ENCODE peak calls at places on chromosomes 12 and 14, in four cellular contexts. W, N, A and O are unnamed samples. For H3K36me3, the result is how much of the 10 kb centered on the place peaks cover.

GRCh38 chr12:103244596-103244995 is 251.2 kb downstream of the C12orf42 start:
- DNase-seq in N (no peak), W (no peak), A (no peak), O (no peak)

GRCh38 chr12:69639400-69640016 is 28.8 kb upstream of the LRRC10 start:
- DNase-seq in A (peak), N (peak), W (peak), O (peak)

GRCh38 chr14:100440207-100440631 is 117.1 kb downstream of the SLC25A47 start:
- DNase-seq in N (peak), A (peak), W (peak), O (peak)

GRCh38 chr14:29810657-29811056 is 117.0 kb downstream of the PRKD1 start:
- DNase-seq in A (no peak), N (peak), W (peak), O (no peak)

GRCh38 chr12:104793280-104793679 is 164.8 kb downstream of the SLC41A2 start:
- DNase-seq in A (no peak), N (peak), W (no peak), O (peak)

GRCh38 chr12:26740348-26740747 is 92.6 kb downstream of the ITPR2 start:
- DNase-seq in A (no peak), N (no peak), W (no peak), O (no peak)

GRCh38 chr14:75877292-75877691 is 104.5 kb downstream of the TGFB3 start:
- DNase-seq in N (peak), A (no peak), W (no peak), O (peak)

GRCh38 chr12:109775172-109775881 is 57.9 kb downstream of the TRPV4 start:
- DNase-seq in A (peak), W (peak), N (peak), O (peak)

GRCh38 chr14:59356298-59356697 is 108.9 kb downstream of the GPR135 start:
- DNase-seq in N (no peak), A (no peak), W (no peak), O (no peak)

GRCh38 chr14:96268426-96269358 is 12.7 kb downstream of the BDKRB1 start:
- DNase-seq in W (peak), A (no peak), N (peak), O (peak)

GRCh38 chr14:58078471-58078870 is 73.5 kb downstream of the ARMH4 start:
- DNase-seq in W (no peak), A (no peak), N (peak), O (no peak)

GRCh38 chr12:84756961-84757360 is 155.6 kb downstream of the SLC6A15 start:
- DNase-seq in A (no peak), N (peak), W (no peak), O (peak)

GRCh38 chr14:61252354-61253063 is 28.6 kb downstream of the TMEM30B start:
- DNase-seq in N (peak), A (peak), W (peak), O (peak)

GRCh38 chr12:51922762-51923505 is 15.6 kb downstream of the ACVRL1 start:
- DNase-seq in A (no peak), W (peak), N (peak), O (peak)

GRCh38 chr12:52037248-52037861 is 13.9 kb upstream of the NR4A1 start:
- DNase-seq in W (no peak), A (no peak), N (peak), O (peak)

GRCh38 chr12:98262886-98263285 is 252.5 kb upstream of the TMPO start:
- DNase-seq in A (peak), W (no peak), N (no peak), O (no peak)

GRCh38 chr14:23727566-23728335 is 91.6 kb downstream of the DHRS2 start:
- DNase-seq in A (no peak), W (peak), N (peak), O (peak)

GRCh38 chr14:100307215-100308111 is 1.2 kb upstream of the SLC25A29 start:
- DNase-seq in N (peak), A (no peak), W (peak), O (peak)

GRCh38 chr14:84544486-84544885 is 985.5 kb upstream of the FLRT2 start:
- DNase-seq in N (no peak), W (no peak), A (no peak), O (no peak)

GRCh38 chr14:77181603-77182437 is at the start of gene TMEM63C:
- DNase-seq in A (peak), N (peak), W (peak), O (no peak)

GRCh38 chr12:6294533-6295186 is 15.8 kb upstream of the PLEKHG6 start:
- DNase-seq in W (peak), N (peak), A (no peak), O (peak)

GRCh38 chr12:92570056-92570753 is 132.6 kb upstream of the PLEKHG7 start:
- DNase-seq in N (peak), A (peak), W (peak), O (no peak)

GRCh38 chr12:22477166-22477893 is 67.0 kb downstream of the C2CD5 start:
- DNase-seq in N (peak), A (no peak), W (no peak), O (no peak)

GRCh38 chr14:77123381-77124344 is 17.9 kb downstream of the ZDHHC22 start:
- DNase-seq in W (peak), A (no peak), N (no peak), O (peak)

GRCh38 chr12:96427269-96427729 is 27.1 kb upstream of the CDK17 start:
- DNase-seq in W (no peak), A (peak), N (peak), O (peak)

GRCh38 chr14:96274122-96274910 is 18.3 kb downstream of the BDKRB1 start:
- DNase-seq in N (peak), A (no peak), W (no peak), O (no peak)

GRCh38 chr14:63362305-63362914 is 43.7 kb upstream of the GPHB5 start:
- DNase-seq in W (no peak), A (peak), N (no peak), O (no peak)

GRCh38 chr12:122356192-122356635 is 66.3 kb downstream of the CLIP1 start:
- DNase-seq in W (no peak), A (peak), N (peak), O (peak)

GRCh38 chr14:33249361-33249760 is 310.7 kb downstream of the NPAS3 start:
- DNase-seq in N (no peak), A (peak), W (no peak), O (no peak)

GRCh38 chr14:71726639-71727085 is 205.6 kb upstream of the RGS6 start:
- DNase-seq in N (peak), A (no peak), W (peak), O (peak)
- H3K36me3 ChIP-seq in N (under half), A (under half), W (under half), O (half or more)

GRCh38 chr12:124525927-124526692 is 41.3 kb downstream of the NCOR2 start:
- DNase-seq in W (no peak), A (no peak), N (no peak), O (no peak)
- H3K36me3 ChIP-seq in W (under half), A (under half), N (under half), O (under half)

GRCh38 chr14:104770072-104770579 is 17.2 kb downstream of the SIVA1 start:
- DNase-seq in N (no peak), A (no peak), W (no peak), O (peak)

GRCh38 chr14:104769324-104770071 is 16.6 kb downstream of the SIVA1 start:
- DNase-seq in N (no peak), W (no peak), A (no peak), O (peak)

GRCh38 chr14:104766863-104767633 is 14.1 kb downstream of the SIVA1 start:
- DNase-seq in W (no peak), A (no peak), N (no peak), O (no peak)

GRCh38 chr14:104767634-104767918 is 14.6 kb downstream of the SIVA1 start:
- DNase-seq in W (no peak), A (no peak), N (no peak), O (peak)

GRCh38 chr14:104768437-104769323 is 15.7 kb downstream of the SIVA1 start:
- DNase-seq in A (peak), N (peak), W (peak), O (peak)
- H3K36me3 ChIP-seq in A (under half), N (under half), W (under half), O (under half)

GRCh38 chr14:102537981-102538597 is 28.5 kb upstream of the ANKRD9 start:
- DNase-seq in W (no peak), N (no peak), A (no peak), O (no peak)
- H3K36me3 ChIP-seq in W (under half), N (under half), A (under half), O (under half)

DNA sequence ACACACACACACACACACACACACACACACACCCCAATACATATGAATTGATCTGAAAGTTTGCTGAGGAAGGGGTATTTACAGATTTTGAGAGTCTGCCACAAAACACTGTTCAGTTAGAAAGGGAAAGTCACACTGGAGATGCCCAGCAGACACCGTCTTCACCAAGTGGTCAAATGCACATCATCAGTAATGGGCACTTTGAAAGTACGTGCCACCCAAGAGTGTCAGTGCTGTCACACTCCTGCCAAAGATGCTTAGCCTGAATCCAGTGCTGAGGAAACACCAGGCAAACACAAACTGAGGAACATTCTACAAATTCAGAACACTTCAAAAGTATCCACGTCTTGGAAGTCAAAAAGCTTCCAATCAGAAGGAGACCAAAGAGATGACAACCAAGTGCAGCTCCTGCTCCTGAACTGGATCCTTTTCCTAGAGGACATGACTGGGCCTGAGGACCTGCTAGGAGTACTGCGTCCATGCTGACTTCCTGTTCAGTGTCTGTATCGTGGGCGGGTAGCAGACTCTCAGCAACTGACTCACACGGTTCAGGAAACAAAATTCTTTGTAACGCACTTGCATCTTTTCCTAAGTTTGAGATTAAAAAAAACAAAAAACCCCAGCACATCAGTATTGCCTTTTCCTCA is 18.6 kb downstream of the PSMC1 start:
- DNase-seq in W (no peak), A (no peak), N (peak), O (peak)
- H3K36me3 ChIP-seq in W (under half), A (under half), N (under half), O (half or more)

GRCh38 chr14:103449762-103450161 is 64.5 kb downstream of the MARK3 start:
- DNase-seq in N (no peak), A (no peak), W (no peak), O (no peak)
- H3K36me3 ChIP-seq in N (under half), A (under half), W (under half), O (under half)

DNA sequence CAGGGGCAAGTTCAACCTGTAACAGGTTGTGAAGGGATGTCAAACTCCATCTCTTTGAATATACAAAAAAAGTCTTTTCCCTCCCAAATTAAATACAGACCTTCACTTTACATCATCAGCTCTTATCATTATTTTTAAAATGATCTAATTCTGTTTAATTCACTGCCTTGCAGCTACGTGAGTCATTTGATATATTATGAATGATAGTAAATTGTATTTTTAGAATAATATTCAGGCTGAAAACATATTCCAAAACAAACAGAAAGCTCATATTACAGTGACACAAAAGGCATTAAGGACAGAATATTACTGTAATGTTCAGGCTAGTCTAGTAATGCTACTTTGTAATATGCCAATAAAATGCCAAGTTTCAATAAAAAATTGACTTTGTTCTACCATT is 53.3 kb downstream of the BCAT1 start:
- DNase-seq in N (peak), W (no peak), A (no peak), O (peak)
- H3K36me3 ChIP-seq in N (under half), W (under half), A (under half), O (under half)

GRCh38 chr12:12474471-12474928 is 88.2 kb downstream of the DUSP16 start:
- DNase-seq in N (no peak), W (no peak), A (no peak), O (no peak)
- H3K36me3 ChIP-seq in N (under half), W (under half), A (under half), O (under half)